ENCODE peak calls at places on chromosomes 2 and 18, in nine cellular contexts. B, U, X, R, J, Q, W, A and E are unnamed samples.

GRCh38 chr2:71746946-71747501 is 293.7 kb downstream of the DYSF start:
- DNase-seq in A (no peak), Q (no peak), X (peak; percentile 35), W (no peak), B (peak; percentile 89), J (peak; percentile 24), R (no peak), U (peak; percentile 20), E (peak; percentile 16)

GRCh38 chr2:69017080-69017479 is 4.1 kb downstream of the ANTXR1 start:
- DNase-seq in Q (no peak), U (no peak), W (no peak), X (peak; percentile 62), J (peak; percentile 74), A (no peak), R (peak; percentile 24), B (no peak), E (peak; percentile 24)

GRCh38 chr2:99837103-99837591 is 305.2 kb downstream of the AFF3 start:
- DNase-seq in Q (no peak), U (no peak), X (no peak), J (no peak), A (no peak), B (no peak), R (no peak), W (no peak), E (no peak)

GRCh38 chr2:172226244-172227061 is 123.8 kb upstream of the DLX2 start:
- DNase-seq in J (no peak), Q (no peak), R (no peak), U (peak; percentile 60), B (no peak), X (no peak), A (no peak), W (no peak), E (peak; percentile 26)

GRCh38 chr18:4270016-4270415 is 185.1 kb downstream of the DLGAP1 start:
- DNase-seq in A (peak; percentile 25), B (no peak), W (no peak), R (no peak), J (no peak), X (no peak), Q (no peak), U (no peak), E (no peak)

GRCh38 chr2:35314049-35314448 is 1041.5 kb upstream of the CRIM1 start:
- DNase-seq in B (no peak), A (no peak), W (no peak), X (no peak), J (no peak), U (no peak), R (no peak), Q (no peak), E (no peak)

GRCh38 chr2:101012706-101013181 is 10.7 kb downstream of the RPL31 start:
- DNase-seq in J (peak; percentile 68), R (peak; percentile 58), Q (no peak), X (peak; percentile 42), U (no peak), A (no peak), B (no peak), W (no peak), E (peak; percentile 66)

GRCh38 chr2:10331702-10332401 is 29.1 kb downstream of the HPCAL1 start:
- DNase-seq in Q (no peak), W (no peak), B (no peak), U (no peak), X (no peak), J (no peak), R (no peak), A (peak; percentile 81), E (peak; percentile 91)

GRCh38 chr18:10169064-10169562 is 255.3 kb downstream of the VAPA start:
- DNase-seq in U (peak; percentile 18), J (peak; percentile 83), Q (no peak), R (no peak), B (no peak), X (peak; percentile 42), W (no peak), A (no peak), E (no peak)

GRCh38 chr2:226251661-226252060 is 548.0 kb downstream of the IRS1 start:
- DNase-seq in U (no peak), Q (no peak), A (no peak), X (no peak), J (no peak), B (no peak), R (no peak), W (no peak), E (no peak)

GRCh38 chr2:205002390-205002789 is 457.1 kb downstream of the PARD3B start:
- DNase-seq in W (no peak), B (no peak), A (no peak), J (no peak), Q (no peak), R (no peak), X (no peak), U (no peak), E (no peak)

GRCh38 chr2:42545714-42546390 is 22.6 kb upstream of the MTA3 start:
- DNase-seq in X (no peak), J (no peak), Q (no peak), B (no peak), A (no peak), U (no peak), W (no peak), R (peak; percentile 14), E (no peak)

GRCh38 chr2:238761802-238762373 is 86.0 kb upstream of the TWIST2 start:
- DNase-seq in B (no peak), R (no peak), U (peak; percentile 26), A (no peak), Q (no peak), J (peak; percentile 27), X (peak; percentile 34), W (no peak), E (peak; percentile 56)

GRCh38 chr2:2660789-2661355 is 329.8 kb upstream of the MYT1L start:
- DNase-seq in X (no peak), B (peak; percentile 37), R (no peak), J (no peak), A (no peak), U (no peak), Q (no peak), W (no peak), E (no peak)
- TF ChIP-seq CTCF in X (no peak), B (no peak), R (no peak), J (no peak), A (no peak), U (no peak), Q (no peak), W (no peak), E (no peak)

GRCh38 chr18:36127866-36128845 is 984 bp downstream of the SLC39A6 start:
- DNase-seq in B (no peak), W (no peak), J (peak; percentile 30), U (peak; percentile 4), X (peak; percentile 23), R (peak; percentile 52), A (no peak), Q (no peak), E (peak; percentile 24)

GRCh38 chr18:36130039-36130831 is 536 bp downstream of the ELP2 start:
- DNase-seq in R (no peak), U (peak; percentile 2), B (no peak), W (no peak), A (peak; percentile 28), X (peak; percentile 5), Q (no peak), J (peak; percentile 2), E (peak; percentile 19)

GRCh38 chr18:36130883-36131653 is 1.4 kb downstream of the ELP2 start:
- DNase-seq in X (no peak), R (no peak), J (no peak), U (no peak), Q (no peak), B (no peak), W (no peak), A (peak; percentile 23), E (no peak)

GRCh38 chr18:36128907-36129299 is 237 bp downstream of the SLC39A6 start:
- DNase-seq in J (no peak), A (no peak), R (no peak), B (no peak), U (peak; percentile 8), X (no peak), Q (no peak), W (no peak), E (no peak)

DNA sequence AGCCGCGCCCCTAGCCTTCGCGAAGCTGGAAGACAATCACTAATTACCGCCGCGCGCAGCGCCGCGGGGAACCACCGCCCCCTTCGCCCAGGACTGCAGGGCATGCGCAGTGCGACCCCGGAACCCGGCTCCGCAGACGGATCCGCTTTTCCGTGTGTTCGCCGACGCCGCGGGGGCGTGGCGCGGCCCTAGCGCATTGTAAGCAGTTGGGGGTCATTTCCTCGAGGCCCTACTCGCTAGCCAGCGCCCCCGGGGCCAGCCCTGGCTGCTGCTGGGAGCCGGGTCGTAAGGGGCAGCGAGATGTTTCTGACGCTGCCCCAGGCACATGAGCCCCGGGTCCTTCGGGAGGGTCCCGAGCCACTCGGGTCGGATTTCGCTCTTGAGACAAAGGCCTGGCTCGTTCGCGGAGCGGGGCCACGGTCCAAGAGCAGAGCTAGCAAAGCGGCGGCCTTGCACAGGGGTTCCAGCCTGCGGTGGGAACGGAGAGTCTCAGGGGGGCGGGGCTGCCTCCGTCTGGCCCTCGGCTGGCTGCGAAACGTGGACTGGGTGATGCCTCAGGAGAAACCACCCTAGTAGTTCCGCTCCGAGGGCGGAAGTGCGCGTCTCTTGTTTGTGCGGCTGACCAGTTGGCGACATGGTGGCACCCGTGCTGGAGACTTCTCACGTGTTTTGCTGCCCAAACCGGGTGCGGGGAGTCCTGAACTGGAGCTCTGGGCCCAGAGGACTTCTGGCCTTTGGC is at the start of the genes ELP2 and SLC39A6:
- DNase-seq in J (peak; percentile 94), A (peak; percentile 97), Q (peak; percentile 83), R (peak; percentile 97), U (peak; percentile 92), X (peak; percentile 95), B (peak; percentile 98), W (peak; percentile 67), E (peak; percentile 96)
- TF ChIP-seq CTCF in J (no peak), A (no peak), Q (no peak), R (no peak), U (no peak), X (no peak), B (no peak), W (no peak), E (no peak)

DNA sequence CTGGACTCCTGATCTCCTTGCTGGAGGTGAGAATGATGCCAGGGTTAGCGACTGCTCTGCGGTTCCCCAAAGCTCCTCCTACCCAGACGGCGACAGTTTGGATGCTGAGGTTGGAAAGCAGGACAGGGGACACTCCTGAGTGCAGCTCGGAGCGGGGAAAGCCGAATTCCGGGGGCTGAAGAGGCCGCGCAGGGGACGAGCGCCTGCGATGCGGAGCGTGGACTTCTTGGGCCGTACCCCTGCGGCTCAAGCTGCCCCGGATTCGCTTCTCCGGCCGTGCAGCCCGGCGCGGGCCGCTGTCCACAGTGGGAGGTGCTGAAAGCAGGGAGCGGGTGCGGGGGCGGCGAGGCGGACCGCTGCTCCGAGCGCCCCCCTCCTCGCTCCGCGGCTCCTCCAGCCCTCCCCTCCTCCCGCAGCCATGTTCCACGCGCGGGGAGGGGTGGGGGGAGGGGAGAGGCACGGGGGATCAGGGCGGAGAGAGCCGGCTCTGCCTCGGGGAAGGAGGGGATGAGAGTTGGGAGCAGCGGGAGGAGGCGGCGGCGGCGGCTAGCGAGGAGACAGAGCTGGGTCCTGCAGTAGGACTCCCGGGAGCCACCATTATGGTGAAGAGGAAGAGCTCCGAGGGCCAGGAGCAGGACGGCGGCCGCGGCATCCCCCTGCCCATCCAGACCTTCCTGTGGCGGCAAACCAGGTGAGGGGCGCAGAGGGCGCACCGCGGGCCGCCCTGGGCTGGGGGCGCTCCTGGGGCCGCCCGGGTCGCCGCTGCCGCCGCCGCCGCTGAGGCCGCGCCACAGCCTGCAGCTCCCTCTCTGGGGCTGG is at the start of gene UNC80:
- DNase-seq in B (peak; percentile 67), X (peak; percentile 28), U (peak; percentile 67), A (peak; percentile 43), W (no peak), J (peak; percentile 55), Q (peak; percentile 11), R (peak; percentile 92), E (no peak)
- TF ChIP-seq CTCF in B (no peak), X (no peak), U (no peak), A (no peak), W (no peak), J (no peak), Q (no peak), R (no peak), E (no peak)

GRCh38 chr2:30915485-30915884 is 108.2 kb upstream of the CAPN13 start:
- DNase-seq in U (no peak), A (no peak), W (no peak), X (peak; percentile 1), Q (no peak), J (no peak), R (peak; percentile 64), B (no peak), E (peak; percentile 45)
- TF ChIP-seq CTCF in U (no peak), A (peak; percentile 14), W (peak; percentile 68), X (peak; percentile 9), Q (no peak), J (no peak), R (no peak), B (no peak), E (peak; percentile 52)